ENCODE peak calls at places on chromosomes 7 and 10, in five cellular contexts. H, W, X, M and O are unnamed samples. For H3K4me1 and H3K27me3, the result is how much of the 10 kb centered on the place peaks cover.

GRCh38 chr10:130824230-130825014 is 487.1 kb downstream of the TCERG1L start:
- DNase-seq in W (no peak), X (no peak), H (no peak), M (no peak), O (no peak)

GRCh38 chr7:140640060-140640611 is 477 bp downstream of the DENND2A start:
- DNase-seq in W (peak), H (no peak), X (peak), M (peak), O (peak)

GRCh38 chr10:96043895-96044580 is 655 bp downstream of the CCNJ start:
- DNase-seq in M (peak), X (peak), H (no peak), W (peak), O (peak)

GRCh38 chr7:92244803-92245486 is 769 bp downstream of the KRIT1 start:
- DNase-seq in X (no peak), W (no peak), H (no peak), M (no peak), O (no peak)

GRCh38 chr10:118568327-118568848 is 27.1 kb downstream of the PRLHR start:
- DNase-seq in W (no peak), M (no peak), X (peak), H (peak), O (peak)

GRCh38 chr10:33106767-33107166 is 148.7 kb upstream of the ITGB1 start:
- DNase-seq in X (no peak), W (no peak), H (no peak), M (no peak), O (no peak)

GRCh38 chr7:80859272-80859970 is 59.4 kb downstream of the SEMA3C start:
- DNase-seq in H (no peak), X (peak), M (peak), W (peak), O (peak)

GRCh38 chr7:11373546-11374142 is 400.0 kb downstream of the PHF14 start:
- DNase-seq in H (peak), M (no peak), X (no peak), W (no peak), O (no peak)

GRCh38 chr10:67669978-67670377 is 26.0 kb downstream of the CTNNA3 start:
- DNase-seq in W (no peak), M (peak), H (no peak), X (no peak), O (no peak)

GRCh38 chr7:42854521-42855118 is 57.2 kb downstream of the C7orf25 start:
- DNase-seq in X (no peak), M (no peak), W (no peak), H (no peak), O (no peak)

GRCh38 chr7:29000346-29000745 is 42.2 kb upstream of the TRIL start:
- DNase-seq in W (no peak), M (no peak), H (no peak), X (no peak), O (no peak)

GRCh38 chr10:42783181-42783549 is 570 bp downstream of the BMS1 start:
- DNase-seq in X (peak), H (no peak), M (no peak), W (no peak), O (peak)

GRCh38 chr7:158527495-158527894 is 60.1 kb downstream of the PTPRN2 start:
- DNase-seq in H (no peak), W (no peak), X (no peak), M (no peak), O (no peak)

GRCh38 chr7:158524749-158525635 is 62.6 kb downstream of the PTPRN2 start:
- DNase-seq in W (no peak), X (no peak), H (no peak), M (no peak), O (no peak)

GRCh38 chr7:158526531-158526930 is 61.1 kb downstream of the PTPRN2 start:
- DNase-seq in M (no peak), X (no peak), W (no peak), H (no peak), O (no peak)

GRCh38 chr7:158527038-158527437 is 60.6 kb downstream of the PTPRN2 start:
- DNase-seq in M (no peak), W (no peak), H (no peak), X (no peak), O (no peak)

DNA sequence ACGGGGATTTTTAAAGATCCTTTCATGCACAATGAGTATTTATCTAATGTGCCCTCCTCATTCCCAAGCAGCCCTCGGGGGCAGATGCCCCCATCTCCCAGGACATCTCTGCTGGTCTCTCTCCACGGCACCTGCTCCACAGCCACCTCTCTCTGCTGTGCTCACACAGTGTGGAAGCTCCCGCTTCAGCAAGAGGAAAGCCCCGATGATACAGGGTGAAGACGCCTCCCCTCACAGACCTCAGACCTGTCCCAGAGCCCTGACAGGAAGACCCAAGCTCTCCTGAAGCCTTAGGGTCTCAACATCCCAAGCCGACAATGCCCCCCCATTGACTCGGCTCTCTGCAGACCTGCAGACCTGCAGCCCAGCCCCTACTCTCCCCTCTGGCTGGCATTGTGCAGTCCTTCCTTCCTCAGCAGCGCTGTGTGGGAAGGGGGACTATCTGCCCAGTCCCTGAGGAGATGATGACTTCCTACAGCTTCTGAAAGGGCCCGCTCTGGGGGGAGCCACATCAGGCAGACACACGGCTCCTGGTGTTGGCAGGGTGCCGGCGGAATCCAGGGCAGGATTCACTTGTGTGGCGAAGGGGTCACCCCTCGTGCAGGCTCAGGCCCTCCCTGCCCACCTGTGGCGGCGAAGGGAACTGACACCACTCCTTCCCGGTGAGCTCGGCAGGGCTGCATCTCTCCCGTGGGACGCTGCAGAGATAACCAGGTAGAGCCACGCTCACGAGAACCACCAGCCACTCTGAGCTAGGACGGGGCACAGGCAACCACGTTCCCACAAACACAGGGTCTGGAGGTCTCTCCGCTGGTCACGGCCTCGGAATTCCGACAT is 61.8 kb downstream of the PTPRN2 start:
- DNase-seq in W (no peak), X (no peak), M (no peak), H (no peak), O (no peak)
- H3K4me1 ChIP-seq in W (under half), X (under half), M (under half), H (under half), O (under half)

DNA sequence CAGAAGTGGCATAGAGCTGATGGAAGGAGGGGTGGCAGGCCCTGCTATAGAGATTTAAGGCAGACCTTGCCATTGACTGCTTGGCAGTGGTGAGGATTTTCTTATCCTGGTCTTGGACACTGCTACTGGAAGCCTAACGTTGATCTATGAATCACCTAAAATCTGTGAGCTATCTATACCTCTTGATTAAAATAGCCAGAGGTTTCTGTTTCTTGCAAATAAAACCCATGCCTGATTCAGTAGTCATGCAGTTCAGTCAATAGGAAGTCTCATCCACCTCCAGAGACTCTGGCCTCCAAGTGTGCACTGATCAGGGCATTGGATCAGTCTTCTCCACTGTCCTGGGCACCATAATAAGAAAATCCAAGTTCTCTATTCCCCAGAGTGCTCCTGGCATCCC is 286.5 kb downstream of the PTEN start:
- DNase-seq in X (no peak), H (no peak), M (no peak), W (no peak), O (no peak)
- H3K27me3 ChIP-seq in X (under half), H (under half), M (under half), W (under half), O (under half)

DNA sequence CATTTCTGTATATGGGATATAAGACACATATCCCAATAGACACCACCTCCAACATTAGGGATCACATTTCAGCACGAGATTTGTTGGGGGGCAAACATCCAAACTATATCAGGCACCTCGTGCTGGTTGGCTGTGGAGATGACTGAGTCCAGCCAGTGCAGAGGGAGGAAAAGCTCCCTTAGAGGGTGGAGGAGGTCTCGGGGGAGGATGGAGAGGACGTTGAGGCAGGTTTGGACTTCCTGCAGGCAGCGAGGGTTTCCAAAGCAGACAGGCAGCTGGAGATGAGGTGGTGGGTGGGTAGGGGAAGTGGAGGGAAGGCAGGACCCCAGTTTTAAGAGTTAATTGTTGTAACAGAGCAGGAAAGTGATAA is 56.7 kb downstream of the EEPD1 start:
- DNase-seq in X (no peak), H (no peak), W (no peak), M (no peak), O (no peak)
- H3K4me1 ChIP-seq in X (under half), H (under half), W (half or more), M (under half), O (under half)

GRCh38 chr7:41058986-41059741 is 643.7 kb downstream of the INHBA start:
- DNase-seq in M (no peak), X (no peak), W (no peak), H (no peak), O (no peak)
- H3K27me3 ChIP-seq in M (under half), X (under half), W (under half), H (under half), O (under half)

GRCh38 chr10:79179404-79180309 is 110.9 kb downstream of the ZMIZ1 start:
- DNase-seq in M (no peak), W (no peak), H (no peak), X (no peak), O (no peak)
- H3K4me1 ChIP-seq in M (half or more), W (half or more), H (half or more), X (half or more), O (under half)

DNA sequence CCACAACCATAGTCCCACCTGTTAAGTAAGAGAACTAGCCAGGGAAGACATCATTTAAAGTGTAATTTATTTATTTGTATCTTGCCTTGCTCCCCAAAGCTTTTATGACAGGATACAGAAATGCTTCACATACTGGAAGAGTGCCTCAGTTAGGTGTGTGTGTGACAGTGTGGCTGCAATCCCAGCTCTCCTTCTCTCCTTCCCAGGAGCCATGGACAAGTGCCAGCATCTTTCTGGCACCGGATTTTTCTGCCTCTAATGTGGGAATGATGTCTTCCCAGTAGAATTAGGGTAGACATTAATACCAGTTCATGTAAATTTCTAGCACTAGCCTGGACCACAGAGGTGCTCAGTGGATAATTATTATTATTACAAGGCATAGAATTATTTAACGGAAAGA is 30.3 kb upstream of the ATXN7L1 start:
- DNase-seq in X (no peak), H (no peak), W (no peak), M (no peak), O (no peak)
- H3K27me3 ChIP-seq in X (under half), H (under half), W (under half), M (under half), O (under half)

DNA sequence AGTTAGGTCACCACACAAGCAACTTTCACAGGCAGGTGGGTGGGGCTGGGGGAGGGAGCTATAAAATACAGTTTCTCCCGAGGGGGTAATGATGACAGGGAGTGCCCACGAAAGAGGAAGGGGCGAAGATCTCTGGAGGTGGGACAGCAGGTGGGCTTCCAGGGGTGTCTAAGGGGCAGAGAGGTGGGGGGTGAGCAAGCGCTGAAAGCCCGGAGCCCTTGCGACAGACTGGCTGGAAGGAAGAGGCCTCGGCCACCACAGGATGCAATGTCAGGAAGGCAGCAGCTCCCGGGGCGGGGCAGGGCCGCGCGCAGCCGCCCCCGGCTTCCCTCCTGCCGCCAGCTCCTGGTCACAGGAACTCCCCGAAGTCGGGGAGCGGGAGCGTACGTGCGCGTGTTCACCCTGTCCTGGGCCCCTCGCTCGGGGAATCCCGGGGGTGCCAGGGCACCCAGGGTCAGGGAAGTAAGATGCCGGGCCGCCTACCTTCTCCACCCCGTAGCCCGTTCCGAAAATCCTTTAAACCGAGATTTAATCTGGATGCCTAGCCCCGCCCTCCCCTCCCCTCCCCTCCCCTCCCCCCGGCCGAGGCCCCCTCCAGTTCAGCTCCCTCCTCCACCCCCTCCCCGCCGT is 105.2 kb upstream of the PPIF start:
- DNase-seq in H (no peak), X (peak), M (peak), W (peak), O (no peak)
- H3K4me1 ChIP-seq in H (under half), X (under half), M (under half), W (half or more), O (under half)

GRCh38 chr7:135386181-135386580 is 123.7 kb downstream of the CNOT4 start:
- DNase-seq in H (no peak), M (no peak), W (no peak), X (no peak), O (no peak)
- H3K27me3 ChIP-seq in H (under half), M (under half), W (under half), X (under half), O (under half)

GRCh38 chr10:29595636-29596225 is 39.0 kb downstream of the SVIL start:
- DNase-seq in M (no peak), H (no peak), X (no peak), W (no peak), O (no peak)
- H3K4me1 ChIP-seq in M (under half), H (under half), X (under half), W (half or more), O (under half)